ENCODE peak calls at places on chromosomes 5 and 9, in six cellular contexts. P, E, N, G, W and A are unnamed samples. For H3K9me3, the result is how much of the 10 kb centered on the place peaks cover.

GRCh38 chr9:95010431-95010838 is 283.9 kb downstream of the AOPEP start:
- DNase-seq in P (no peak), E (no peak), N (no peak), G (no peak), W (no peak), A (no peak)

GRCh38 chr5:109921735-109922395 is 232.1 kb downstream of the MAN2A1 start:
- DNase-seq in P (peak), E (no peak), N (no peak), G (no peak), W (no peak), A (no peak)

GRCh38 chr9:14245901-14246525 is 67.9 kb downstream of the NFIB start:
- DNase-seq in P (no peak), E (no peak), N (no peak), G (no peak), W (no peak), A (no peak)

GRCh38 chr9:94014066-94014654 is 59.0 kb upstream of the BARX1 start:
- DNase-seq in P (no peak), E (no peak), N (peak), G (no peak), W (no peak), A (no peak)

GRCh38 chr9:79776581-79776980 is 204.8 kb downstream of the TLE4 start:
- DNase-seq in P (no peak), E (no peak), N (no peak), G (no peak), W (no peak), A (no peak)

GRCh38 chr5:170067574-170068170 is 38.0 kb upstream of the FOXI1 start:
- DNase-seq in P (no peak), E (no peak), N (no peak), G (no peak), W (no peak), A (no peak)

GRCh38 chr9:126984969-126985368 is 70.4 kb downstream of the RALGPS1 start:
- DNase-seq in P (peak), E (no peak), N (no peak), G (peak), W (no peak), A (peak)

GRCh38 chr9:2817987-2818386 is 25.9 kb downstream of the PUM3 start:
- DNase-seq in P (no peak), E (no peak), N (no peak), G (no peak), W (no peak), A (no peak)

GRCh38 chr9:78542491-78543175 is 245.7 kb downstream of the PSAT1 start:
- DNase-seq in P (no peak), E (no peak), N (no peak), G (no peak), W (no peak), A (no peak)

GRCh38 chr9:127162567-127163365 is 40.3 kb upstream of the ANGPTL2 start:
- DNase-seq in P (peak), E (peak), N (no peak), G (no peak), W (peak), A (no peak)

GRCh38 chr5:149028984-149029383 is 33.9 kb downstream of the SH3TC2 start:
- DNase-seq in P (no peak), E (no peak), N (no peak), G (no peak), W (no peak), A (no peak)
- H3K9me3 ChIP-seq in P (under half), E (under half), N (under half), G (under half), W (under half), A (under half)

DNA sequence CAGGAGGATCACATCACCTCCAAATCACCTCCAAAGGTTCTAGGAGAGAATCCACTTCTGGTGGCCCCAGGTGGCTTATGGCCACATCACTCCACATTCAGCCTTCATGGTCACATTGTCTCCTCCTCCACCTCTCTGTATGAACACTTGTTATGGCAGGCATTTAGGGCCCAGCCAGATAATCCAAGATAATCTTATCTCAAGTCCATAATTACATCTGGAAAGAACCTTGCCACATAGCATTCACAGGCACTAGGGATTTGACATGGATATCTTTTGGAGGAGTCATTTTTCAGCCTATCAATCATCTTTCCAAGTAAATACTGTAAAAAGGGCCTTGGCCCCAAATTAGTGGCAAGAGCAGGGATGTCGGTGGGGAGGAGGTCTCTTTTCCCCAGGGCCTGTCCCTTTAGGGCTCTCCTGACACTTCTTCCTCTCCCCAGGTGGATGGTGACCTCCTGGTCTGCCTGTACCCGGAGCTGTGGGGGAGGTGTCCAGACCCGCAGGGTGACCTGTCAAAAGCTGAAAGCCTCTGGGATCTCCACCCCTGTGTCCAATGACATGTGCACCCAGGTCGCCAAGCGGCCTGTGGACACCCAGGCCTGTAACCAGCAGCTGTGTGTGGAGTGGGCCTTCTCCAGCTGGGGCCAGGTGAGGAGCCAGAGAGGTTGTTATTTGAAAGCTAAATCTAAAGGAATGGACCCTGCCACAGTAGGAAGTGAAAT is 140.9 kb downstream of the SAXO1 start:
- DNase-seq in P (no peak), E (no peak), N (no peak), G (no peak), W (no peak), A (no peak)
- H3K4me3 ChIP-seq in P (no peak), E (no peak), N (no peak), G (no peak), W (no peak), A (no peak)

GRCh38 chr5:141902416-141902815 is 21.3 kb upstream of the DELE1 start:
- DNase-seq in P (no peak), E (no peak), N (no peak), G (no peak), W (no peak), A (no peak)
- TF ChIP-seq EP300 in P (no peak), E (no peak), N (no peak), G (no peak), W (no peak), A (no peak)

GRCh38 chr5:179089502-179089901 is 29.3 kb downstream of the ZNF354C start:
- DNase-seq in P (no peak), E (no peak), N (no peak), G (no peak), W (no peak), A (no peak)
- H3K9me3 ChIP-seq in P (under half), E (under half), N (under half), G (half or more), W (under half), A (half or more)

GRCh38 chr9:37031081-37031480 is 3.0 kb downstream of the PAX5 start:
- DNase-seq in P (no peak), E (no peak), N (no peak), G (no peak), W (no peak), A (no peak)
- H3K4me3 ChIP-seq in P (no peak), E (no peak), N (no peak), G (no peak), W (no peak), A (no peak)